ENCODE peak calls at places on chromosomes 7 and 10, in four cellular contexts. One of them, this sample, is unnamed.

GRCh38 chr7:151598045-151598444 is 78.3 kb upstream of the RHEB start:
- DNase-seq in ovary: no peak
- DNase-seq in PC-3: peak
- DNase-seq in uterus: no peak
- DNase-seq in this sample: peak

GRCh38 chr10:124160176-124160575 is 66.8 kb upstream of the CHST15 start:
- DNase-seq in ovary: no peak
- DNase-seq in PC-3: no peak
- DNase-seq in uterus: no peak
- DNase-seq in this sample: no peak

GRCh38 chr7:140533394-140533872 is 54.1 kb upstream of the MKRN1 start:
- DNase-seq in ovary: no peak
- DNase-seq in PC-3: no peak
- DNase-seq in uterus: no peak
- DNase-seq in this sample: peak

GRCh38 chr10:24989867-24990266 is 26.1 kb downstream of the ENKUR start:
- DNase-seq in ovary: no peak
- DNase-seq in PC-3: peak
- DNase-seq in uterus: no peak
- DNase-seq in this sample: no peak

GRCh38 chr7:114830952-114831351 is 90.9 kb upstream of the MDFIC start:
- DNase-seq in ovary: no peak
- DNase-seq in PC-3: no peak
- DNase-seq in uterus: no peak
- DNase-seq in this sample: no peak

GRCh38 chr10:126979311-126979710 is 74.1 kb downstream of the DOCK1 start:
- DNase-seq in ovary: no peak
- DNase-seq in PC-3: peak
- DNase-seq in uterus: no peak
- DNase-seq in this sample: no peak

GRCh38 chr10:28768227-28768626 is 90.9 kb downstream of the BAMBI start:
- DNase-seq in ovary: no peak
- DNase-seq in PC-3: no peak
- DNase-seq in uterus: no peak
- DNase-seq in this sample: no peak

GRCh38 chr10:70441161-70441876 is at the start of gene NODAL:
- DNase-seq in ovary: no peak
- DNase-seq in PC-3: no peak
- DNase-seq in uterus: no peak
- DNase-seq in this sample: no peak

GRCh38 chr7:130363156-130363847 is 17.0 kb upstream of the CPA1 start:
- DNase-seq in ovary: no peak
- DNase-seq in PC-3: peak
- DNase-seq in uterus: peak
- DNase-seq in this sample: peak

GRCh38 chr10:80619036-80619435 is 81.3 kb downstream of the SH2D4B start:
- DNase-seq in ovary: no peak
- DNase-seq in PC-3: no peak
- DNase-seq in uterus: no peak
- DNase-seq in this sample: no peak

GRCh38 chr10:63798599-63799498 is 277.6 kb downstream of the REEP3 start:
- DNase-seq in ovary: peak
- DNase-seq in PC-3: peak
- DNase-seq in uterus: peak
- DNase-seq in this sample: peak

GRCh38 chr10:114943000-114943399 is 5.0 kb downstream of the TRUB1 start:
- DNase-seq in ovary: no peak
- DNase-seq in PC-3: no peak
- DNase-seq in uterus: no peak
- DNase-seq in this sample: no peak

GRCh38 chr10:97024181-97025073 is 161.3 kb downstream of the SLIT1 start:
- DNase-seq in ovary: no peak
- DNase-seq in PC-3: peak
- DNase-seq in uterus: no peak
- DNase-seq in this sample: peak

GRCh38 chr10:93999401-93999851 is 5.7 kb downstream of the PLCE1 start:
- DNase-seq in ovary: no peak
- DNase-seq in PC-3: no peak
- DNase-seq in uterus: peak
- DNase-seq in this sample: peak

GRCh38 chr10:32413513-32413912 is 32.4 kb upstream of the CCDC7 start:
- DNase-seq in ovary: no peak
- DNase-seq in PC-3: peak
- DNase-seq in uterus: no peak
- DNase-seq in this sample: peak

GRCh38 chr7:50364645-50365044 is 60.1 kb downstream of the IKZF1 start:
- DNase-seq in ovary: no peak
- DNase-seq in PC-3: no peak
- DNase-seq in uterus: no peak
- DNase-seq in this sample: no peak

GRCh38 chr7:1936531-1937251 is 266.6 kb downstream of the ELFN1 start:
- DNase-seq in ovary: no peak
- DNase-seq in PC-3: no peak
- DNase-seq in uterus: no peak
- DNase-seq in this sample: no peak

GRCh38 chr7:66319373-66319979 is 114.3 kb downstream of the TPST1 start:
- DNase-seq in ovary: no peak
- DNase-seq in PC-3: no peak
- DNase-seq in uterus: no peak
- DNase-seq in this sample: no peak

GRCh38 chr7:11748884-11749283 is 83.1 kb downstream of the THSD7A start:
- DNase-seq in ovary: no peak
- DNase-seq in PC-3: peak
- DNase-seq in uterus: no peak
- DNase-seq in this sample: no peak

GRCh38 chr7:38463277-38464224 is 167.6 kb downstream of the AMPH start:
- DNase-seq in ovary: no peak
- DNase-seq in PC-3: peak
- DNase-seq in uterus: no peak
- DNase-seq in this sample: no peak

GRCh38 chr7:77811895-77812685 is 13.5 kb downstream of the PHTF2 start:
- DNase-seq in ovary: no peak
- DNase-seq in PC-3: peak
- DNase-seq in uterus: no peak
- DNase-seq in this sample: peak

GRCh38 chr7:139431010-139431409 is 52.5 kb downstream of the KLRG2 start:
- DNase-seq in ovary: no peak
- DNase-seq in PC-3: peak
- DNase-seq in uterus: no peak
- DNase-seq in this sample: no peak

GRCh38 chr7:137930616-137931015 is 71.3 kb downstream of the CREB3L2 start:
- DNase-seq in ovary: no peak
- DNase-seq in PC-3: peak
- DNase-seq in uterus: no peak
- DNase-seq in this sample: peak

GRCh38 chr10:132948351-132948750 is 6.0 kb upstream of the CFAP46 start:
- DNase-seq in ovary: no peak
- DNase-seq in PC-3: no peak
- DNase-seq in uterus: no peak
- DNase-seq in this sample: no peak

GRCh38 chr10:63208981-63209380 is 75.9 kb downstream of the NRBF2 start:
- DNase-seq in ovary: no peak
- DNase-seq in PC-3: no peak
- DNase-seq in uterus: no peak
- DNase-seq in this sample: peak

GRCh38 chr10:104642311-104643022 is 1.4 kb downstream of the SORCS3 start:
- DNase-seq in ovary: no peak
- DNase-seq in PC-3: no peak
- DNase-seq in uterus: no peak
- DNase-seq in this sample: peak

GRCh38 chr7:157830331-157830730 is 493.5 kb downstream of the DNAJB6 start:
- DNase-seq in ovary: no peak
- DNase-seq in PC-3: no peak
- DNase-seq in uterus: no peak
- DNase-seq in this sample: no peak

GRCh38 chr10:3226960-3227724 is 54.6 kb upstream of the PITRM1 start:
- DNase-seq in ovary: no peak
- DNase-seq in PC-3: peak
- DNase-seq in uterus: no peak
- DNase-seq in this sample: peak
- H3K4me3 ChIP-seq in ovary: no peak
- H3K4me3 ChIP-seq in PC-3: peak
- H3K4me3 ChIP-seq in uterus: no peak
- H3K4me3 ChIP-seq in this sample: peak

DNA sequence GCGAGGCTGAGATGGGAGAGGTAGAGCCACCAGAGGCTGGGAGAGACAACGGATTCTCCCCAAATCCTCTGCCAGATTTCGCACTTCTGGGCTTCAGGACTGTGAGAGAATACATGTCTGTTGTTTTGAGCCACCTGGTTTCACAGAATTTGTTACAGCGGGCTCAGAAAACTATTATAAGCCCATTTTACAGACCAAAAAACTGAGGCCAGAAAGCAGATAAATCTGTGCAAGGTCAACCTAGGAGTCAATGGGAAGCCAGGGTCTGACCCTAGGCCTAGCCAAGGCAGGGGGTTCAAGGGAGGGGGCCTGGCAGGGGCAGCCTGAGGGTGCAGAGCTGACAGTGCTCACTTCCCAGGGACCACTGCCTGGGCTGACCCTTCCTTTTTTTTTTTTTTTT is 8.7 kb downstream of the MYL10 start:
- DNase-seq in ovary: no peak
- DNase-seq in PC-3: no peak
- DNase-seq in uterus: no peak
- DNase-seq in this sample: no peak
- TF ChIP-seq CTCF in ovary: no peak
- TF ChIP-seq CTCF in PC-3: no peak
- TF ChIP-seq CTCF in uterus: no peak
- TF ChIP-seq CTCF in this sample: no peak

GRCh38 chr10:128047991-128048826 is 78.0 kb downstream of the MKI67 start:
- DNase-seq in ovary: peak
- DNase-seq in PC-3: peak
- DNase-seq in uterus: no peak
- DNase-seq in this sample: no peak

GRCh38 chr10:128046156-128046933 is 79.9 kb downstream of the MKI67 start:
- DNase-seq in ovary: peak
- DNase-seq in PC-3: no peak
- DNase-seq in uterus: no peak
- DNase-seq in this sample: no peak

GRCh38 chr10:128045833-128046120 is 80.4 kb downstream of the MKI67 start:
- DNase-seq in ovary: peak
- DNase-seq in PC-3: no peak
- DNase-seq in uterus: no peak
- DNase-seq in this sample: no peak

GRCh38 chr10:128047337-128047736 is 78.9 kb downstream of the MKI67 start:
- DNase-seq in ovary: peak
- DNase-seq in PC-3: peak
- DNase-seq in uterus: no peak
- DNase-seq in this sample: no peak

DNA sequence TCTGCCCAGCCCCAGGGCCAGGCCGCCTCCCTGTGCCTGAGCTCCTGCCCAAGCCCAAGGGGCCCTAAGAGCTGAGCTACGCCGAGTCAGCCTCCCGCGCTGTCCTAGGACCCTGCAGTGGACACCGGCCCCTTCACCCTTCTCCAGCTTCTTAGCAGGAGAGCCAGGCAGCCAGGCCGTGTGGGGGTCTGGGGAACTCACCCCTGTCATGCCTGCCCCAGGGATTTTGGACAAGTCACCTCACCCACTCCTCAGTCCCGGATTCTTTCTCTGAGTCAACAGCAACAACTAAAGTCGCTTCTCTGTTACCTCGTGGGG is 79.3 kb downstream of the MKI67 start:
- DNase-seq in ovary: peak
- DNase-seq in PC-3: no peak
- DNase-seq in uterus: no peak
- DNase-seq in this sample: no peak
- H3K4me3 ChIP-seq in ovary: no peak
- H3K4me3 ChIP-seq in PC-3: peak
- H3K4me3 ChIP-seq in uterus: no peak
- H3K4me3 ChIP-seq in this sample: no peak

GRCh38 chr10:58712982-58713381 is 200.3 kb downstream of the BICC1 start:
- DNase-seq in ovary: no peak
- DNase-seq in PC-3: peak
- DNase-seq in uterus: no peak
- DNase-seq in this sample: no peak
- TF ChIP-seq CTCF in ovary: no peak
- TF ChIP-seq CTCF in PC-3: peak
- TF ChIP-seq CTCF in uterus: no peak
- TF ChIP-seq CTCF in this sample: peak

This sample was measured in foreskin fibroblast.